ENCODE peak calls at places on chromosomes 3 and 15, in five cellular contexts. One of them, this sample, is unnamed.

GRCh38 chr3:114111060-114111790 is 54.7 kb downstream of the QTRT2 start:
- DNase-seq in IMR-90: no peak
- DNase-seq in mesendoderm: no peak
- DNase-seq in H1: no peak
- DNase-seq in neuronal stem cell: peak
- DNase-seq in this sample: no peak

GRCh38 chr3:143040264-143040879 is 39.0 kb downstream of the U2SURP start:
- DNase-seq in IMR-90: peak
- DNase-seq in mesendoderm: peak
- DNase-seq in H1: no peak
- DNase-seq in neuronal stem cell: no peak
- DNase-seq in this sample: peak

GRCh38 chr3:30292192-30292893 is 314.1 kb upstream of the TGFBR2 start:
- DNase-seq in IMR-90: peak
- DNase-seq in mesendoderm: no peak
- DNase-seq in H1: no peak
- DNase-seq in neuronal stem cell: no peak
- DNase-seq in this sample: no peak

GRCh38 chr3:161050929-161051328 is 54.2 kb downstream of the B3GALNT1 start:
- DNase-seq in IMR-90: no peak
- DNase-seq in mesendoderm: no peak
- DNase-seq in H1: no peak
- DNase-seq in neuronal stem cell: no peak
- DNase-seq in this sample: no peak

GRCh38 chr15:62958528-62958927 is 84.0 kb upstream of the TPM1 start:
- DNase-seq in IMR-90: no peak
- DNase-seq in mesendoderm: no peak
- DNase-seq in H1: no peak
- DNase-seq in neuronal stem cell: no peak
- DNase-seq in this sample: no peak

GRCh38 chr3:128310286-128311058 is 156.2 kb downstream of the DNAJB8 start:
- DNase-seq in IMR-90: no peak
- DNase-seq in mesendoderm: no peak
- DNase-seq in H1: peak
- DNase-seq in neuronal stem cell: no peak
- DNase-seq in this sample: no peak

GRCh38 chr15:101207867-101208288 is 44.0 kb downstream of the CHSY1 start:
- DNase-seq in IMR-90: peak
- DNase-seq in mesendoderm: no peak
- DNase-seq in H1: no peak
- DNase-seq in neuronal stem cell: no peak
- DNase-seq in this sample: peak

GRCh38 chr3:14503706-14504065 is 36.5 kb downstream of the GRIP2 start:
- DNase-seq in IMR-90: no peak
- DNase-seq in mesendoderm: no peak
- DNase-seq in H1: no peak
- DNase-seq in neuronal stem cell: no peak
- DNase-seq in this sample: no peak

GRCh38 chr3:39254806-39255449 is 24.9 kb downstream of the CX3CR1 start:
- DNase-seq in IMR-90: peak
- DNase-seq in mesendoderm: no peak
- DNase-seq in H1: no peak
- DNase-seq in neuronal stem cell: no peak
- DNase-seq in this sample: peak

GRCh38 chr3:172065534-172065933 is 26.2 kb downstream of the FNDC3B start:
- DNase-seq in IMR-90: peak
- DNase-seq in mesendoderm: no peak
- DNase-seq in H1: no peak
- DNase-seq in neuronal stem cell: no peak
- DNase-seq in this sample: peak

GRCh38 chr3:150409125-150409526 is 1.0 kb downstream of the TSC22D2 start:
- DNase-seq in IMR-90: no peak
- DNase-seq in mesendoderm: no peak
- DNase-seq in H1: no peak
- DNase-seq in neuronal stem cell: no peak
- DNase-seq in this sample: no peak

GRCh38 chr3:47225310-47225906 is 57.2 kb downstream of the KIF9 start:
- DNase-seq in IMR-90: peak
- DNase-seq in mesendoderm: peak
- DNase-seq in H1: no peak
- DNase-seq in neuronal stem cell: no peak
- DNase-seq in this sample: peak

GRCh38 chr15:90686435-90687218 is 30.5 kb upstream of the BLM start:
- DNase-seq in IMR-90: peak
- DNase-seq in mesendoderm: no peak
- DNase-seq in H1: no peak
- DNase-seq in neuronal stem cell: no peak
- DNase-seq in this sample: no peak

GRCh38 chr3:23865595-23866396 is 51.0 kb downstream of the NKIRAS1 start:
- DNase-seq in IMR-90: peak
- DNase-seq in mesendoderm: peak
- DNase-seq in H1: no peak
- DNase-seq in neuronal stem cell: peak
- DNase-seq in this sample: peak

GRCh38 chr15:52559583-52559982 is 9.2 kb downstream of the ARPP19 start:
- DNase-seq in IMR-90: peak
- DNase-seq in mesendoderm: no peak
- DNase-seq in H1: no peak
- DNase-seq in neuronal stem cell: no peak
- DNase-seq in this sample: no peak

GRCh38 chr3:52471371-52472238 is 16.2 kb downstream of the NISCH start:
- DNase-seq in IMR-90: peak
- DNase-seq in mesendoderm: peak
- DNase-seq in H1: peak
- DNase-seq in neuronal stem cell: no peak
- DNase-seq in this sample: peak

GRCh38 chr3:83500422-83500821 is 1458.4 kb upstream of the CADM2 start:
- DNase-seq in IMR-90: no peak
- DNase-seq in mesendoderm: peak
- DNase-seq in H1: no peak
- DNase-seq in neuronal stem cell: no peak
- DNase-seq in this sample: no peak

GRCh38 chr3:134799393-134799792 is 4.3 kb downstream of the EPHB1 start:
- DNase-seq in IMR-90: peak
- DNase-seq in mesendoderm: no peak
- DNase-seq in H1: peak
- DNase-seq in neuronal stem cell: no peak
- DNase-seq in this sample: no peak

GRCh38 chr3:66473637-66474036 is 27.2 kb downstream of the LRIG1 start:
- DNase-seq in IMR-90: peak
- DNase-seq in mesendoderm: no peak
- DNase-seq in H1: no peak
- DNase-seq in neuronal stem cell: no peak
- DNase-seq in this sample: peak

GRCh38 chr3:66470956-66471686 is 29.7 kb downstream of the LRIG1 start:
- DNase-seq in IMR-90: no peak
- DNase-seq in mesendoderm: no peak
- DNase-seq in H1: no peak
- DNase-seq in neuronal stem cell: no peak
- DNase-seq in this sample: no peak

GRCh38 chr3:66472313-66473134 is 28.3 kb downstream of the LRIG1 start:
- DNase-seq in IMR-90: peak
- DNase-seq in mesendoderm: no peak
- DNase-seq in H1: no peak
- DNase-seq in neuronal stem cell: no peak
- DNase-seq in this sample: peak

GRCh38 chr3:66475386-66476020 is 25.3 kb downstream of the LRIG1 start:
- DNase-seq in IMR-90: no peak
- DNase-seq in mesendoderm: no peak
- DNase-seq in H1: no peak
- DNase-seq in neuronal stem cell: no peak
- DNase-seq in this sample: no peak

DNA sequence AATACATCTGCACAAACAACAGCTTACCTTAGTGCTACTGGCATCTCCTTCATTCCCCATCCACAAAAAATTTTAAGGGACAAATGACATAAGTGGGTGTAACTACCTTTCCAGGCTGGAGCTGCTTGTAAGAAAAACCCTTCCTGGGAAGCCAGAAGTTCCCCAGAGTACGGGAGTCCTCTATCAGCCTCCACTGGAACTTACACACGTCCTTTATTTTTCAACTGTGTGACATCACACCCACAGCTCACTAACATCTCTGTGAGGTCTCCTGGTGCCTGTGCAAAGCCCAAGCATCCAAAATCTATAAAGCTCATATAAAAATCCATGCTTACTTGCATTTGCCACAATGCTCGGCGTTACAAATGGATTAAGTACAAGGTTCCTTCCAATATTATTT is 27.6 kb downstream of the LRIG1 start:
- DNase-seq in IMR-90: peak
- DNase-seq in mesendoderm: no peak
- DNase-seq in H1: no peak
- DNase-seq in neuronal stem cell: no peak
- DNase-seq in this sample: peak
- H3K4me3 ChIP-seq in IMR-90: no peak
- H3K4me3 ChIP-seq in mesendoderm: no peak
- H3K4me3 ChIP-seq in H1: no peak
- H3K4me3 ChIP-seq in neuronal stem cell: no peak
- H3K4me3 ChIP-seq in this sample: peak

GRCh38 chr15:78875107-78875914 is 2.6 kb downstream of the MORF4L1 start:
- DNase-seq in IMR-90: peak
- DNase-seq in mesendoderm: peak
- DNase-seq in H1: no peak
- DNase-seq in neuronal stem cell: no peak
- DNase-seq in this sample: peak

GRCh38 chr15:78868366-78868765 is 4.3 kb upstream of the MORF4L1 start:
- DNase-seq in IMR-90: no peak
- DNase-seq in mesendoderm: no peak
- DNase-seq in H1: no peak
- DNase-seq in neuronal stem cell: no peak
- DNase-seq in this sample: no peak

GRCh38 chr15:78873796-78874761 is 1.4 kb downstream of the MORF4L1 start:
- DNase-seq in IMR-90: peak
- DNase-seq in mesendoderm: peak
- DNase-seq in H1: no peak
- DNase-seq in neuronal stem cell: no peak
- DNase-seq in this sample: peak

GRCh38 chr15:78872155-78872971 is at the start of gene MORF4L1:
- DNase-seq in IMR-90: peak
- DNase-seq in mesendoderm: peak
- DNase-seq in H1: peak
- DNase-seq in neuronal stem cell: peak
- DNase-seq in this sample: peak

DNA sequence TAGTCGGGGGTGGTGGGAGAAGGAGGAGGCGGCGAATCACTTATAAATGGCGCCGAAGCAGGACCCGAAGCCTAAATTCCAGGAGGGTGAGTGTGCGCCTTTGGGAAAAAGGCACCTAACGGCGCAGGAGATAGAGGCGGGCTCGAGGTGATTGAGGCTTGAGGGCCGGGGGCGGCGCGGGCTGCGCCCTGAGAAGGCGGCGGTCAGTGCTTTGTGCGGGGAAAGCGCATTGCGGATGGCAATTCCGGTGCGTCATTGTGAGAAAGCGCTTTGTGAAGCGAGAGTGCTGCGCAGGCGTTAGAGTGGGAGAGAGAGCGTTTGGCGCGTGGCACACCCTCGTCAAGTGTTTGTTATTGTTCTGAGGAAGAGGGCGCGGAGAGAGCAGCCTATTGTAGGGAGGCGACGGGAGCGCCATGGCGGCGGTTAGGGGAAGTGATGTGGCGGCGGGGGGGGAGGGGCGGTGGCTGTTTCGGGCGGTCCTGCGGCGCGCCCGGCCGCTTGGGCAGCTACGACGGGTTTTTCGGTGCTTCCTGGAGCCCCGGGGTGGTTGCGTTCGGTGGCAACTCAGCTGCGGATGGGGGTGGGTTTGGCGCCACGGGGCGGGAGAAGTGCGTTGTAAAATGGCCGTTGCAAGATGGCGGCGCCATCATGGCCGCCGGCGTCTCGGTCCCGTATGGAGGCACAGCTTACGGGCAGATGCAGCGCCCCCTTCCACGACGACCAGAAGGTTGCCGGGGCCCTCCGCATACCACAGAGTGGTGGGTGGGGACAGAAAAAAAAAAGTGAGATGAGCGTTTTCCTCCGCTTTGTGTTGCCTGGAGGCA is 494 bp downstream of the MORF4L1 start:
- DNase-seq in IMR-90: peak
- DNase-seq in mesendoderm: peak
- DNase-seq in H1: peak
- DNase-seq in neuronal stem cell: peak
- DNase-seq in this sample: peak
- H3K23ac ChIP-seq in IMR-90: peak
- H3K23ac ChIP-seq in mesendoderm: peak
- H3K23ac ChIP-seq in H1: no peak
- H3K23ac ChIP-seq in neuronal stem cell: peak
- H3K23ac ChIP-seq in this sample: peak

GRCh38 chr15:74531144-74531811 is 9.7 kb upstream of the ARID3B start:
- DNase-seq in IMR-90: peak
- DNase-seq in mesendoderm: peak
- DNase-seq in H1: peak
- DNase-seq in neuronal stem cell: no peak
- DNase-seq in this sample: peak

GRCh38 chr15:74530771-74531143 is 10.3 kb upstream of the ARID3B start:
- DNase-seq in IMR-90: no peak
- DNase-seq in mesendoderm: no peak
- DNase-seq in H1: no peak
- DNase-seq in neuronal stem cell: no peak
- DNase-seq in this sample: no peak

GRCh38 chr15:74528876-74529275 is 12.1 kb upstream of the ARID3B start:
- DNase-seq in IMR-90: no peak
- DNase-seq in mesendoderm: no peak
- DNase-seq in H1: no peak
- DNase-seq in neuronal stem cell: no peak
- DNase-seq in this sample: no peak

GRCh38 chr15:74525946-74526345 is 15.1 kb upstream of the ARID3B start:
- DNase-seq in IMR-90: peak
- DNase-seq in mesendoderm: no peak
- DNase-seq in H1: no peak
- DNase-seq in neuronal stem cell: no peak
- DNase-seq in this sample: peak

GRCh38 chr15:74529911-74530310 is 11.1 kb upstream of the ARID3B start:
- DNase-seq in IMR-90: peak
- DNase-seq in mesendoderm: no peak
- DNase-seq in H1: no peak
- DNase-seq in neuronal stem cell: no peak
- DNase-seq in this sample: peak
- H2AK5ac ChIP-seq in IMR-90: no peak
- H2AK5ac ChIP-seq in mesendoderm: no peak
- H2AK5ac ChIP-seq in H1: peak
- H2AK5ac ChIP-seq in neuronal stem cell: no peak
- H2AK5ac ChIP-seq in this sample: no peak

GRCh38 chr15:41778503-41778902 is 4.2 kb downstream of the MAPKBP1 start:
- DNase-seq in IMR-90: peak
- DNase-seq in mesendoderm: no peak
- DNase-seq in H1: no peak
- DNase-seq in neuronal stem cell: no peak
- DNase-seq in this sample: no peak

GRCh38 chr15:41780727-41781126 is 6.4 kb downstream of the MAPKBP1 start:
- DNase-seq in IMR-90: no peak
- DNase-seq in mesendoderm: no peak
- DNase-seq in H1: no peak
- DNase-seq in neuronal stem cell: no peak
- DNase-seq in this sample: peak

GRCh38 chr15:41779662-41780157 is 5.4 kb downstream of the MAPKBP1 start:
- DNase-seq in IMR-90: no peak
- DNase-seq in mesendoderm: no peak
- DNase-seq in H1: no peak
- DNase-seq in neuronal stem cell: no peak
- DNase-seq in this sample: peak

GRCh38 chr15:41782486-41783271 is 8.4 kb downstream of the MAPKBP1 start:
- DNase-seq in IMR-90: no peak
- DNase-seq in mesendoderm: no peak
- DNase-seq in H1: no peak
- DNase-seq in neuronal stem cell: no peak
- DNase-seq in this sample: no peak

GRCh38 chr15:41780266-41780665 is 6.0 kb downstream of the MAPKBP1 start:
- DNase-seq in IMR-90: peak
- DNase-seq in mesendoderm: no peak
- DNase-seq in H1: no peak
- DNase-seq in neuronal stem cell: no peak
- DNase-seq in this sample: peak
- H3K4me3 ChIP-seq in IMR-90: no peak
- H3K4me3 ChIP-seq in mesendoderm: no peak
- H3K4me3 ChIP-seq in H1: no peak
- H3K4me3 ChIP-seq in neuronal stem cell: no peak
- H3K4me3 ChIP-seq in this sample: no peak